ENCODE peak calls at places on chromosomes 1 and 21, in seven cellular contexts. W is heart left ventricle, I is RKO, F is NCI-H510A, D is NB4, H is HL-60, Y is fibroblast of the conjunctiva. V is an unnamed sample.

GRCh38 chr1:172658871-172659453 is at the start of gene FASLG:
- DNase-seq in W (no peak), I (no peak), F (no peak), D (no peak), H (no peak), Y (no peak), V (peak)

GRCh38 chr1:218211241-218211640 is 73.9 kb upstream of the RRP15 start:
- DNase-seq in W (no peak), I (no peak), F (no peak), D (no peak), H (no peak), Y (no peak), V (no peak)

GRCh38 chr1:25123551-25123950 is 108.8 kb downstream of the SYF2 start:
- DNase-seq in W (no peak), I (peak), F (no peak), D (no peak), H (no peak), Y (no peak), V (no peak)

GRCh38 chr1:235952950-235953615 is 86.4 kb upstream of the LYST start:
- DNase-seq in W (no peak), I (no peak), F (no peak), D (peak), H (no peak), Y (no peak), V (no peak)

GRCh38 chr1:65924471-65924870 is 131.8 kb downstream of the PDE4B start:
- DNase-seq in W (no peak), I (peak), F (no peak), D (no peak), H (no peak), Y (no peak), V (no peak)

GRCh38 chr1:171292799-171293198 is 21.2 kb upstream of the FMO4 start:
- DNase-seq in W (no peak), I (no peak), F (no peak), D (no peak), H (no peak), Y (peak), V (no peak)

GRCh38 chr21:44253832-44254700 is 7.6 kb downstream of the DNMT3L start:
- DNase-seq in W (peak), I (no peak), F (no peak), D (no peak), H (no peak), Y (no peak), V (no peak)

GRCh38 chr1:165439287-165439686 is 5.6 kb downstream of the RXRG start:
- DNase-seq in W (no peak), I (no peak), F (no peak), D (no peak), H (no peak), Y (no peak), V (no peak)

GRCh38 chr1:91559046-91559750 is 58.5 kb downstream of the CDC7 start:
- DNase-seq in W (no peak), I (no peak), F (no peak), D (no peak), H (no peak), Y (no peak), V (no peak)

GRCh38 chr1:7384679-7385078 is 386.4 kb upstream of the VAMP3 start:
- DNase-seq in W (no peak), I (no peak), F (no peak), D (no peak), H (no peak), Y (no peak), V (no peak)

GRCh38 chr1:1678581-1679380 is 13.8 kb downstream of the SLC35E2B start:
- DNase-seq in W (peak), I (no peak), F (no peak), D (peak), H (peak), Y (no peak), V (no peak)

GRCh38 chr21:38751379-38752050 is 54.2 kb upstream of the ETS2 start:
- DNase-seq in W (peak), I (no peak), F (no peak), D (peak), H (peak), Y (peak), V (no peak)

V was measured in stimulated activated CD8-positive, alpha-beta memory T cell treated with anti-CD3 and anti-CD28 coated beads, Interleukin-4, amount 100 ng/mL, for 4 hours.